ENCODE peak calls at places on chromosomes 13 and 19, in nine cellular contexts. T, Y, U, C, W, A, V, O and K are unnamed samples.

GRCh38 chr13:51742611-51743010 is 61.4 kb downstream of the DHRS12 start:
- DNase-seq in T (no peak), Y (no peak), U (no peak), C (no peak), W (no peak), A (no peak), V (no peak), O (no peak), K (no peak)

GRCh38 chr13:49774376-49775005 is 18.0 kb downstream of the KPNA3 start:
- DNase-seq in T (no peak), Y (no peak), U (no peak), C (no peak), W (no peak), A (no peak), V (no peak), O (no peak), K (no peak)

GRCh38 chr13:106533101-106533939 is 2.1 kb downstream of the EFNB2 start:
- DNase-seq in T (peak; percentile 90), Y (peak; percentile 61), U (peak; percentile 86), C (peak; percentile 67), W (peak; percentile 76), A (peak; percentile 89), V (peak; percentile 88), O (peak; percentile 43), K (peak; percentile 61)

GRCh38 chr19:28445826-28446225 is 767.1 kb downstream of the UQCRFS1 start:
- DNase-seq in T (no peak), Y (no peak), U (no peak), C (no peak), W (no peak), A (no peak), V (no peak), O (no peak), K (no peak)

GRCh38 chr13:95924389-95924994 is 128.7 kb downstream of the UGGT2 start:
- DNase-seq in T (no peak), Y (no peak), U (no peak), C (no peak), W (no peak), A (no peak), V (no peak), O (peak; percentile 8), K (no peak)

GRCh38 chr13:40433577-40433976 is 232.9 kb downstream of the FOXO1 start:
- DNase-seq in T (no peak), Y (no peak), U (no peak), C (no peak), W (no peak), A (peak; percentile 56), V (no peak), O (no peak), K (no peak)

GRCh38 chr19:16608290-16608704 is 19.7 kb downstream of the MED26 start:
- DNase-seq in T (peak; percentile 70), Y (no peak), U (no peak), C (peak; percentile 84), W (peak; percentile 93), A (peak; percentile 60), V (no peak), O (no peak), K (peak; percentile 78)

GRCh38 chr13:28423010-28423409 is 71.9 kb downstream of the FLT1 start:
- DNase-seq in T (peak; percentile 7), Y (no peak), U (no peak), C (peak; percentile 21), W (no peak), A (peak; percentile 21), V (peak; percentile 65), O (no peak), K (peak; percentile 32)

GRCh38 chr19:10388957-10389356 is 8.6 kb upstream of the TYK2 start:
- DNase-seq in T (peak; percentile 94), Y (peak; percentile 79), U (peak; percentile 93), C (peak; percentile 99), W (peak; percentile 91), A (peak; percentile 93), V (peak; percentile 89), O (peak; percentile 45), K (peak; percentile 64)

GRCh38 chr13:38686635-38687245 is at the start of gene FREM2:
- DNase-seq in T (peak; percentile 80), Y (peak; percentile 31), U (peak; percentile 57), C (no peak), W (no peak), A (peak; percentile 33), V (no peak), O (peak; percentile 3), K (peak; percentile 65)

GRCh38 chr19:39199025-39199424 is 2.3 kb downstream of the NCCRP1 start:
- DNase-seq in T (peak; percentile 96), Y (no peak), U (peak; percentile 34), C (no peak), W (peak; percentile 36), A (no peak), V (no peak), O (no peak), K (no peak)

GRCh38 chr19:34313188-34313587 is 51.8 kb upstream of the GPI start:
- DNase-seq in T (no peak), Y (no peak), U (no peak), C (no peak), W (no peak), A (peak; percentile 63), V (no peak), O (no peak), K (no peak)

DNA sequence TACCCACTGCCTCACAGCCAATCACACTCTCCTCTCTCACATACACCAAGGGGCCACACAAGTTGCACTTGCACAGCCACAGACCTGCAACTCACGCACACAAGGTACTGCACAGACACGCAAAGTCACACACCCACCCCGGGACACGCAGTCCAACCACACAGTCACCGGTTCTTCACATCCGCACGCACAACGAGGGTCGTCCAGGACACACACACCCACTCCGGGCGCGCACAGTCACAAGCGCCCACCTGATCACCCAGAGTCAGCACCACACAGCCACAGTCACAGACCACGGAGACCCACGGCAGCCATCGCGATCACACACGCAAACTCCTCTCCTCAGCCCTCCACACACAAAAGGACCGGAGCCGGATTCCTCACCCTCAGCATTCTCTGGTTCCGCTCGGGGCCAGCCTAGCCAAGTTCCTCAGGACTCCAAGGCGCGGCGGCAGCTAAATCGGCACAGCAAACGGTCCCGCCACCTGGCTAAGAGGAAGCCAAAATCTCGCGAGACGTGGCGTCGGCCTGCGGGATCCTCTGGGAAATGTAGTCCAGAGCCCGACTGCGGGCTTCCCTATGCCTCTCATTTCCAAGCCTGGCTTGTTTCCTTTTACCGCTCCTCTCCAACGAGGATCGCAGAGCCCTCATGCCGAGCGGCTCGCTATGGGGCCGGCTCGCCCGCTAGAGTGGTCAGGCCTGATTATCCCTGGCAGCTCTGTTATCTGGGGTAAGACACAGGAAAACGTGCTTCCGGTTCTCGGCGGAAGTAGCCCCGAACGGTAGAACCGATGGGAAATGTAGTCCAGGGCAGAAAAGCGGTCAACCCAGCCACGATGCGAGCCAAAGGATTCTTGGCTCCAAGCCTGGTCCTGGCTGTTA is at the start of gene ZNF850:
- DNase-seq in T (peak; percentile 97), Y (peak; percentile 91), U (peak; percentile 95), C (peak; percentile 96), W (peak; percentile 95), A (peak; percentile 95), V (peak; percentile 97), O (peak; percentile 89), K (peak; percentile 83)
- TF ChIP-seq POLR2A in T (peak; percentile 51), Y (no peak), U (no peak), C (no peak), W (peak; percentile 40), A (peak; percentile 42), V (no peak), O (peak; percentile 25), K (no peak)

GRCh38 chr13:30331331-30331771 is 24.0 kb upstream of the KATNAL1 start:
- DNase-seq in T (peak; percentile 21), Y (no peak), U (no peak), C (no peak), W (peak; percentile 93), A (peak; percentile 26), V (no peak), O (no peak), K (no peak)
- H3K27ac ChIP-seq in T (no peak overlapping the region), Y (peak overlapping the region; percentile 40), U (no peak overlapping the region), C (peak overlapping the region; percentile 54), W (peak overlapping the region; percentile 71), A (peak overlapping the region; percentile 61), V (no peak overlapping the region), O (no peak overlapping the region), K (no peak overlapping the region)

GRCh38 chr19:19865750-19866598 is at the start of gene ZNF253:
- DNase-seq in T (peak; percentile 99), Y (peak; percentile 98), U (peak; percentile 98), C (peak; percentile 98), W (peak; percentile 96), A (peak; percentile 97), V (peak; percentile 97), O (peak; percentile 0), K (peak; percentile 95)
- TF ChIP-seq POLR2A in T (peak; percentile 98), Y (peak; percentile 84), U (no peak), C (peak; percentile 87), W (peak; percentile 79), A (peak; percentile 95), V (peak; percentile 74), O (no peak), K (peak; percentile 82)

GRCh38 chr13:99415851-99416331 is 85.4 kb upstream of the TM9SF2 start:
- DNase-seq in T (no peak), Y (no peak), U (no peak), C (no peak), W (no peak), A (no peak), V (no peak), O (no peak), K (no peak)

GRCh38 chr13:99416411-99417121 is 84.7 kb upstream of the TM9SF2 start:
- DNase-seq in T (no peak), Y (no peak), U (peak; percentile 17), C (no peak), W (no peak), A (no peak), V (no peak), O (no peak), K (no peak)

GRCh38 chr13:99412856-99413255 is 88.4 kb upstream of the TM9SF2 start:
- DNase-seq in T (no peak), Y (no peak), U (no peak), C (no peak), W (no peak), A (no peak), V (no peak), O (no peak), K (no peak)

GRCh38 chr13:99415014-99415650 is 86.1 kb upstream of the TM9SF2 start:
- DNase-seq in T (no peak), Y (no peak), U (no peak), C (no peak), W (no peak), A (no peak), V (no peak), O (no peak), K (peak; percentile 20)

DNA sequence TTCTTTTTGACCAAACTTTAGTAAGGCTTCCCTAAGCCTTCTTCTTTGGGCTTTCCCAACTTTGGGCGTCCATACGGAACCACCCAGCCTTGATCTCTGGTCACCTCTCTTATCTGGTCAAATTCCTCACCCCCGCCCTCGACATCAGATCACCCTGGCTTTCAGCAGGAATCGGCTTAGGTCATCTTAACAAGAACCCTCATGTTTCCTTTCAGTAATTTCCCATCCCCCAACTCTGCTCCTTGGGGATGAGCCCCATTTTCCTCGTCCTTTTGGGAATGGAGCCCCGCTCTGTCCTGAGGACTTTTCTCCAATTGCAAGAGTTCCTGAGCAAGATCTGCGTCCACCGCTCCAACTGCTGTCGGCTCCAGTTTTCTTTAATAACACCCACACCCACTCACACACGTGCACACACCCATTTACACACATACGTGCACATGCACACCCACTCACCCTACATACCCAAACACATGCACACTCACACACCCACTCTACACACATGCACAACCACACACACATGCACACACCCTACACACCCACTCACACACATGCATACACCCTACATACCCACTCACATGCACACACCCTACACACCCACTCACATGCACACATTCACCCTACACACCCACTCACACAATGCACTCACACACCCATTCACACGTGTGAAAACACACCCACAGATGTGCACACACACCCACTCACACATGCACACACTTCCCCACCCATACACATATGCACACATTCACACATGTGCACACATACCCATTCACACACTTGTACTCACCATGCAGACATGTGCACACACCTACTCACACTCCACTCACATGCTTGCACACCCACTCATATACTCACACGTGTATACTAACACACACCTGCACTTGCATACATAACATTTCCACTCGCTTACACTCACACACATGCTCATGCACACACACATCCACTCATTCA is 87.0 kb upstream of the TM9SF2 start:
- DNase-seq in T (no peak), Y (no peak), U (no peak), C (no peak), W (no peak), A (no peak), V (no peak), O (no peak), K (no peak)
- H3K27ac ChIP-seq in T (no peak overlapping the region), Y (no peak overlapping the region), U (no peak overlapping the region), C (no peak overlapping the region), W (no peak overlapping the region), A (no peak overlapping the region), V (no peak overlapping the region), O (no peak overlapping the region), K (no peak overlapping the region)